ENCODE peak calls at places on chromosomes 7 and 10, in four cellular contexts. One of them, this sample, is unnamed.

GRCh38 chr7:126803060-126803665 is 449.6 kb downstream of the GRM8 start:
- DNase-seq in IMR-90: peak
- DNase-seq in H9: peak
- DNase-seq in H1: peak
- DNase-seq in this sample: peak

GRCh38 chr10:11382187-11382586 is 229.3 kb downstream of the USP6NL start:
- DNase-seq in IMR-90: no peak
- DNase-seq in H9: no peak
- DNase-seq in H1: no peak
- DNase-seq in this sample: no peak

GRCh38 chr7:128347573-128348147 is 4.0 kb upstream of the RBM28 start:
- DNase-seq in IMR-90: peak
- DNase-seq in H9: peak
- DNase-seq in H1: peak
- DNase-seq in this sample: peak

GRCh38 chr10:124069341-124069740 is 24.1 kb downstream of the CHST15 start:
- DNase-seq in IMR-90: no peak
- DNase-seq in H9: no peak
- DNase-seq in H1: no peak
- DNase-seq in this sample: no peak

GRCh38 chr10:112026438-112026837 is 157.1 kb downstream of the GPAM start:
- DNase-seq in IMR-90: no peak
- DNase-seq in H9: peak
- DNase-seq in H1: no peak
- DNase-seq in this sample: peak

GRCh38 chr7:43628431-43628830 is 45.5 kb downstream of the STK17A start:
- DNase-seq in IMR-90: no peak
- DNase-seq in H9: no peak
- DNase-seq in H1: no peak
- DNase-seq in this sample: no peak

GRCh38 chr10:63521389-63522128 is at the start of gene REEP3:
- DNase-seq in IMR-90: peak
- DNase-seq in H9: peak
- DNase-seq in H1: peak
- DNase-seq in this sample: peak

GRCh38 chr7:2196381-2197378 is 36.1 kb downstream of the MAD1L1 start:
- DNase-seq in IMR-90: no peak
- DNase-seq in H9: peak
- DNase-seq in H1: no peak
- DNase-seq in this sample: no peak

GRCh38 chr10:86285136-86285790 is 81.3 kb downstream of the GRID1 start:
- DNase-seq in IMR-90: no peak
- DNase-seq in H9: peak
- DNase-seq in H1: peak
- DNase-seq in this sample: no peak

GRCh38 chr10:62681211-62681940 is 123.1 kb upstream of the ADO start:
- DNase-seq in IMR-90: no peak
- DNase-seq in H9: peak
- DNase-seq in H1: peak
- DNase-seq in this sample: peak

GRCh38 chr7:27198871-27199801 is 755 bp downstream of the HOXA13 start:
- DNase-seq in IMR-90: no peak
- DNase-seq in H9: peak
- DNase-seq in H1: peak
- DNase-seq in this sample: peak

GRCh38 chr10:6052247-6053221 is 9.6 kb downstream of the IL2RA start:
- DNase-seq in IMR-90: no peak
- DNase-seq in H9: no peak
- DNase-seq in H1: peak
- DNase-seq in this sample: no peak

GRCh38 chr7:65475734-65476319 is 102.2 kb downstream of the ZNF92 start:
- DNase-seq in IMR-90: no peak
- DNase-seq in H9: no peak
- DNase-seq in H1: no peak
- DNase-seq in this sample: no peak

GRCh38 chr10:77605466-77605865 is 32.1 kb downstream of the KCNMA1 start:
- DNase-seq in IMR-90: no peak
- DNase-seq in H9: peak
- DNase-seq in H1: peak
- DNase-seq in this sample: peak

GRCh38 chr7:50640779-50641178 is 75.6 kb upstream of the DDC start:
- DNase-seq in IMR-90: no peak
- DNase-seq in H9: no peak
- DNase-seq in H1: peak
- DNase-seq in this sample: no peak

GRCh38 chr10:102230264-102230860 is 4.3 kb downstream of the ELOVL3 start:
- DNase-seq in IMR-90: peak
- DNase-seq in H9: peak
- DNase-seq in H1: peak
- DNase-seq in this sample: peak

GRCh38 chr7:128940494-128941322 is 3.0 kb downstream of the IRF5 start:
- DNase-seq in IMR-90: no peak
- DNase-seq in H9: no peak
- DNase-seq in H1: peak
- DNase-seq in this sample: no peak

GRCh38 chr10:117830832-117831231 is 215.9 kb downstream of the RAB11FIP2 start:
- DNase-seq in IMR-90: no peak
- DNase-seq in H9: peak
- DNase-seq in H1: peak
- DNase-seq in this sample: peak

DNA sequence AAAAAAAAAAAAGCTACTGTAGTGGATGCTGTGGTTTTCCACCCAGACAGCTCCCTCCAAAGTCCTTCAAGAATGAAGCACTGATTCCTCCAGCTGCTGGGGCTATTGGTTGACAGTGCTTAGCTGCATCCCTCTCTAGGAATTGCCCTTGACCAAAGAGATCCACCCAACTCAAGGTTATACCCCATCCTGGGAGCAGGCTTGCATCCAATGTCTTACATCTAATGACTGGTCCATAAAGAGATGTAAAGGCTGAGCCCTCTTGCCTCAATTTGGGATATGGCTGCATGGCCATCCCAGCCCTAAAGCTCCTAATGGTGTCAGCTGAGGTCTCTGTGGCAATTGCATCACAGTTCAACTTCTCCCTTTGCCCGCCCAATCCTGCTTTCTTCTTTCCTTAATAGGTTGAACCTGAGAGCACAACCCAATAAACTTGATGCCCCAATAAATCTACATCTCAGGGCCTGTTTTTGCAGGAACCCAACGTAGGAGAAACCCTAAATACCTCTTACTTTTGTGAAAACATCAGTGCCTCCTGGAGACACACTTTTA is 4.4 kb downstream of the GPR37 start:
- DNase-seq in IMR-90: no peak
- DNase-seq in H9: no peak
- DNase-seq in H1: no peak
- DNase-seq in this sample: no peak
- H3K56ac ChIP-seq in IMR-90: no peak
- H3K56ac ChIP-seq in H9: no peak
- H3K56ac ChIP-seq in H1: no peak
- H3K56ac ChIP-seq in this sample: no peak

DNA sequence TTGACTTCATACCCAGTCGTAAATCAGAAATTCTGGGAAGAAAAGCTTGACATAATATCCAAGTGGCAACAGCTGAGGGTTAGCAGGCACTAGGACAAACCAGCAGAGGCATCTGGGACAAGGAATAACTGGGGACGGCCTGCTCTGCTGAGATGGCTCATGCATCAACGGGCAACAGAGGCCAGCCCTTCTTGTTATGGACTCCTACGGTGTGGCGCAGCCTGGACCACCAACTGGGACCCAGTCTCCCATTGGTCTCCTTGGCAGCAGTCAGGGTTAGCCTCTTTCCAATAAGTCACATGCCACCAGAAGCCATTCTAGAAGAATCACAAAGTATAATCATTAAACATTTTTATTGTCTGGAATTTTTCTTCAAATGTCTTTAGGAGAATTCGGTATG is 15.0 kb downstream of the FGFR2 start:
- DNase-seq in IMR-90: no peak
- DNase-seq in H9: no peak
- DNase-seq in H1: no peak
- DNase-seq in this sample: no peak
- H3K27ac ChIP-seq in IMR-90: no peak
- H3K27ac ChIP-seq in H9: no peak
- H3K27ac ChIP-seq in H1: no peak
- H3K27ac ChIP-seq in this sample: no peak

DNA sequence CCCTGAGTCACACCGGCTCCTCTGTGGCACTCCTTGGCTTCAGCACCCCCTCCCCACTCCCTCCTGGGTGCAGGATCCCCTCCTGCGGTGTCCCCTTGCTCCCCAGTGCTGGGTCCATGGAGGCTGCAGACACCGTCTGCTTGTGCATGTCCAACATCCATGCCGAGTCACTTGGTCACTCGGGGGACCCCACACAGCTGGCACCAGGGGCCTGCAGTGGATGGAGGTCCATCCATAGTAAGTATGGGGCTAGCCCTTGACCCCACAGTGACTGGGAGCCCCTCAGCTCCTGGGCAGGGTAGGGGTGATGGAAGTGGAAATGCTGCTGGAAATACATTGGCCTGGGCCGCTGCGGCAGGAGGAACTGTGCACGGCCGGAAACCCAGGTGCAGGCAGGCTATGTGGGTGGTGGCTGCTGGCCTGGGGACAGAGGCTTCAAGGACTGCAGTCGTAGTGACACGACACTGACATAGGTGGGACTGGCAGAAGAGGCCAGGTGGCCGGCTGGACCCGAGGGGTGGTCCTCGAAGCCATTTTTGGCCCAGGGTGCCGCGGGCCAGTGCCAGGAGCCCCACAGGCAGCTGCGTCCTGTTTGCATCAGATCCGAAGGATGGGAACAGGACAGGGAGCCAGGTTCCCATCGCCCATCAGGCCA is 58.9 kb downstream of the GLRX3 start:
- DNase-seq in IMR-90: no peak
- DNase-seq in H9: no peak
- DNase-seq in H1: no peak
- DNase-seq in this sample: no peak
- H2AK5ac ChIP-seq in IMR-90: no peak
- H2AK5ac ChIP-seq in H9: no peak
- H2AK5ac ChIP-seq in H1: no peak
- H2AK5ac ChIP-seq in this sample: no peak

GRCh38 chr7:83466187-83466923 is 182.6 kb downstream of the SEMA3E start:
- DNase-seq in IMR-90: no peak
- DNase-seq in H9: no peak
- DNase-seq in H1: no peak
- DNase-seq in this sample: peak

GRCh38 chr7:83467493-83467892 is 181.4 kb downstream of the SEMA3E start:
- DNase-seq in IMR-90: no peak
- DNase-seq in H9: no peak
- DNase-seq in H1: no peak
- DNase-seq in this sample: peak

GRCh38 chr7:83466956-83467355 is 182.0 kb downstream of the SEMA3E start:
- DNase-seq in IMR-90: no peak
- DNase-seq in H9: peak
- DNase-seq in H1: no peak
- DNase-seq in this sample: peak

GRCh38 chr7:83468251-83468739 is 180.6 kb downstream of the SEMA3E start:
- DNase-seq in IMR-90: peak
- DNase-seq in H9: peak
- DNase-seq in H1: no peak
- DNase-seq in this sample: peak

DNA sequence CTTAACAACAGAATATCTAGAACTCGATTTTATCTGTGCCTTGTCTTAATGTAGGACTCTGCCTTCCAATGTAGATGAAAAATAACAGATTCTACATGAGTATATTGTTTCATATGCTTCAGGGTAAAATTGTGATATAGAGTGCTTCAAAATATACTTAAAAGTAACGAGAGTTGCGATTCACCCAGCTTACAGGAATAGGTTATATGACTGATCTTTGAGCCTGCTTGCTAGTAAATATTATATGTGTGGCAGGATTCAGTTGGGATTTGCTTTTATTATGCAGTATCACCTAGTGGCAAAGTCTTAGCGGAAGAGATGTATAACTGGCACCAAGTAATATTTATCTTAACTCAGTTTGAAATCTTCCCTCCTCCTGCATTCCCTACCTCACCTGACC is 183.3 kb downstream of the SEMA3E start:
- DNase-seq in IMR-90: no peak
- DNase-seq in H9: no peak
- DNase-seq in H1: no peak
- DNase-seq in this sample: peak
- H3K56ac ChIP-seq in IMR-90: no peak
- H3K56ac ChIP-seq in H9: no peak
- H3K56ac ChIP-seq in H1: no peak
- H3K56ac ChIP-seq in this sample: no peak

This sample was measured in mesendoderm.